ENCODE peak calls at places on chromosome 2, in five cellular contexts. One of them, this sample, is unnamed.

GRCh38 chr2:28465148-28465885 is 30.5 kb upstream of the PLB1 start:
- DNase-seq in SK-MEL-5: no peak
- DNase-seq in neural crest cell: no peak
- DNase-seq in A172: no peak
- DNase-seq in KG1: no peak
- DNase-seq in this sample: no peak

GRCh38 chr2:94861308-94862152 is 9.7 kb upstream of the TEKT4 start:
- DNase-seq in KG1: no peak
- DNase-seq in A172: no peak
- DNase-seq in SK-MEL-5: no peak
- DNase-seq in neural crest cell: no peak
- DNase-seq in this sample: no peak

GRCh38 chr2:207512356-207512755 is 17.4 kb upstream of the CREB1 start:
- DNase-seq in A172: no peak
- DNase-seq in KG1: no peak
- DNase-seq in neural crest cell: no peak
- DNase-seq in SK-MEL-5: no peak
- DNase-seq in this sample: no peak

GRCh38 chr2:60341151-60341550 is 212.3 kb downstream of the BCL11A start:
- DNase-seq in SK-MEL-5: no peak
- DNase-seq in KG1: no peak
- DNase-seq in neural crest cell: no peak
- DNase-seq in A172: no peak
- DNase-seq in this sample: no peak

GRCh38 chr2:12555012-12555645 is 161.6 kb upstream of the TRIB2 start:
- DNase-seq in KG1: no peak
- DNase-seq in neural crest cell: no peak
- DNase-seq in A172: peak
- DNase-seq in SK-MEL-5: peak
- DNase-seq in this sample: no peak

GRCh38 chr2:176584333-176584732 is 315.1 kb downstream of the MTX2 start:
- DNase-seq in A172: peak
- DNase-seq in neural crest cell: no peak
- DNase-seq in KG1: no peak
- DNase-seq in SK-MEL-5: no peak
- DNase-seq in this sample: no peak

GRCh38 chr2:24365051-24365450 is 4.7 kb upstream of the ITSN2 start:
- DNase-seq in SK-MEL-5: no peak
- DNase-seq in A172: peak
- DNase-seq in KG1: no peak
- DNase-seq in neural crest cell: no peak
- DNase-seq in this sample: peak

GRCh38 chr2:34789162-34789561 is 1190.1 kb upstream of the FAM98A start:
- DNase-seq in SK-MEL-5: no peak
- DNase-seq in KG1: no peak
- DNase-seq in neural crest cell: no peak
- DNase-seq in A172: no peak
- DNase-seq in this sample: no peak

This sample was measured in epithelial cell of prostate.